ENCODE peak calls at places on chromosomes 4 and X, in six cellular contexts. C, X, S, H, V and I are unnamed samples.

GRCh38 chrX:11655282-11655985 is 10.3 kb downstream of the ARHGAP6 start:
- DNase-seq in C (no peak), X (no peak), S (no peak), H (no peak), V (no peak), I (no peak)

GRCh38 chrX:155870958-155871357 is 10.2 kb upstream of the VAMP7 start:
- DNase-seq in C (no peak), X (no peak), S (no peak), H (no peak), V (no peak), I (no peak)

GRCh38 chrX:118254611-118255010 is 91.3 kb upstream of the WDR44 start:
- DNase-seq in C (peak), X (peak), S (peak), H (peak), V (peak), I (peak)

GRCh38 chr4:152408514-152409327 is 127.2 kb downstream of the FBXW7 start:
- DNase-seq in C (no peak), X (peak), S (peak), H (no peak), V (peak), I (peak)

GRCh38 chrX:134713618-134714107 is 55.4 kb upstream of the PLAC1 start:
- DNase-seq in C (no peak), X (no peak), S (no peak), H (no peak), V (no peak), I (no peak)

GRCh38 chr4:113008726-113009125 is 40.7 kb upstream of the ANK2 start:
- DNase-seq in C (no peak), X (no peak), S (no peak), H (no peak), V (no peak), I (no peak)

GRCh38 chr4:158964114-158964727 is 138.7 kb upstream of the RAPGEF2 start:
- DNase-seq in C (no peak), X (no peak), S (no peak), H (no peak), V (no peak), I (no peak)

GRCh38 chr4:140098481-140099132 is 55.4 kb downstream of the MAML3 start:
- DNase-seq in C (no peak), X (peak), S (no peak), H (no peak), V (peak), I (no peak)

GRCh38 chrX:101117701-101118100 is 19.7 kb downstream of the CENPI start:
- DNase-seq in C (no peak), X (peak), S (no peak), H (no peak), V (no peak), I (no peak)

GRCh38 chr4:53450773-53451172 is 73.3 kb downstream of the FIP1L1 start:
- DNase-seq in C (peak), X (peak), S (peak), H (no peak), V (peak), I (no peak)

GRCh38 chr4:15040916-15041463 is 38.7 kb downstream of the CPEB2 start:
- DNase-seq in C (no peak), X (peak), S (peak), H (no peak), V (peak), I (no peak)

GRCh38 chr4:158624889-158625478 is 46.7 kb downstream of the C4orf46 start:
- DNase-seq in C (peak), X (peak), S (peak), H (no peak), V (peak), I (peak)

GRCh38 chrX:77875372-77875771 is 19.9 kb downstream of the MAGT1 start:
- DNase-seq in C (no peak), X (no peak), S (no peak), H (no peak), V (no peak), I (no peak)

GRCh38 chr4:119172223-119172622 is 36.6 kb downstream of the MYOZ2 start:
- DNase-seq in C (no peak), X (peak), S (no peak), H (no peak), V (no peak), I (no peak)

DNA sequence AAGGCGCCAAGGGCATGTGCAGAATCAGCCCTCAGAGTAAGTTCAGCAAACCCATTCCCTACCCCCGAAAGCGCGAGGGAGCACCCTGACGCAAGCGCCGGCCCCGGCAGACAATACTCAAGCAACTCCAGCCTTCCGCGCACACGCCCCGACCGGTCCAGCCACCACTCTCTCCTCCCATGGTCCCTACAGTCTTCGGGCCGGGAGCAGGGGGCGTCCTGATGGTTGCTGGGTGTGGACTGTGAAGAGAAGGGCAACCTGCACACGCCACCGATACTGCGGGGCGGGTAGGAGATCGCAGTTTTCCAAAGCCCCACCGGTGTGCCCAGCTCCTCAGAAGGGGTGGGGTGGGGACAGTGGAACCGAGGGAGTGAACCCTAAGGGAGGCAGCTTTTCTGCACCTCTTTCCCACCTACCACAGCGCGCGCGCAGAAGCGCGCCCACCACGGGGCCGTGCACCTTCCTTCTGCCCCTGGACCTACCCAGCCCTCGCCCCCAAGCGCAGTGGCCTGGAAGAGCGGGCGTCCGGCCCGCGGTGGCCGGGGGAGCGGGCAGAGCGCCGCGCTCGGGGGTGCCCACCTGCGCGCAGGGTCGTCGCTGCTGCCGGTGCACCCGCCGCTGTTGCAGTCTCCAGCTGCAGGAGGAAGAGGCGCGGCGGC is 650.2 kb upstream of the DIPK2B start:
- DNase-seq in C (peak), X (peak), S (peak), H (peak), V (peak), I (no peak)
- H3K18ac ChIP-seq in C (peak), X (peak), S (peak), H (peak), V (peak), I (peak)

GRCh38 chrX:1265061-1265460 is 3.6 kb upstream of the CSF2RA start:
- DNase-seq in C (no peak), X (no peak), S (no peak), H (no peak), V (no peak), I (no peak)
- H2AK5ac ChIP-seq in C (no peak), X (no peak), S (no peak), H (no peak), V (no peak), I (no peak)

GRCh38 chr4:39365931-39366771 is at the start of gene RFC1:
- DNase-seq in C (peak), X (peak), S (peak), H (peak), V (peak), I (peak)
- H3K18ac ChIP-seq in C (peak), X (peak), S (peak), H (no peak), V (peak), I (peak)

GRCh38 chrX:69101655-69102251 is 63.5 kb downstream of the PJA1 start:
- DNase-seq in C (no peak), X (no peak), S (no peak), H (no peak), V (no peak), I (no peak)
- H2AK5ac ChIP-seq in C (no peak), X (no peak), S (no peak), H (no peak), V (no peak), I (no peak)

GRCh38 chrX:30661228-30661627 is 8.0 kb downstream of the GK start:
- DNase-seq in C (no peak), X (no peak), S (no peak), H (no peak), V (no peak), I (no peak)
- H3K18ac ChIP-seq in C (no peak), X (peak), S (no peak), H (no peak), V (no peak), I (no peak)

GRCh38 chr4:76588268-76588667 is 153.2 kb downstream of the SHROOM3 start:
- DNase-seq in C (peak), X (no peak), S (peak), H (no peak), V (no peak), I (peak)

GRCh38 chr4:76591992-76592391 is 157.0 kb downstream of the SHROOM3 start:
- DNase-seq in C (no peak), X (no peak), S (no peak), H (no peak), V (no peak), I (no peak)

GRCh38 chr4:76589872-76590846 is 155.1 kb downstream of the SHROOM3 start:
- DNase-seq in C (peak), X (peak), S (peak), H (peak), V (peak), I (peak)

GRCh38 chr4:76590847-76591281 is 155.8 kb downstream of the SHROOM3 start:
- DNase-seq in C (no peak), X (peak), S (no peak), H (no peak), V (no peak), I (no peak)

DNA sequence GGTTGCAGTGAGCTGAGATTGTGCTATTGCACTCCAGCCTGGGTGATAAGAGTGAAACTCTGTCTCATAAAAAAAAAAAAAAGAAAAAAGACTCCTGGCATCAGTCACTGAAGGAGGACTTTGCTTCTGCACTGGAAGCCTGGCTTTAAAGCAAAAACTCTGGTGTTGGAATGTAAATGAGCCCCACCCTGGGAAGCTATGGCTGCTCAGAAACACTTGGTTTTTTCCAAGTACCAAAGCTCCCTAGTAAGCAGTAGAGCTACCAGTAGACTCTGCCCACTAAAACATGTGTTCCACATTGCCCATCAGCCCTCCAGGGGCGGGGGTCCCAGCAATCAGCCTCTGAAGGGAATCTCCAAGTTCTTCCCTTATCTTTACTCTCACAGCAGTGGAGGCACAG is 154.4 kb downstream of the SHROOM3 start:
- DNase-seq in C (peak), X (peak), S (peak), H (no peak), V (peak), I (no peak)
- H2AK5ac ChIP-seq in C (peak), X (peak), S (no peak), H (no peak), V (peak), I (no peak)